ENCODE peak calls at places on chromosomes 12 and 14, in ten cellular contexts. W is HT1080; E is ovary; X is stimulated activated CD4-positive, alpha-beta T cell treated with anti-CD3 and anti-CD28 coated beads, Interleukin-15, amount 100 ng/mL, for 1 hour; T is dorsolateral prefrontal cortex; M is Ammon's horn; S is right cardiac atrium; D is T-helper 9 cell; R is stimulated activated naive CD4-positive, alpha-beta T cell; C is activated naive CD4-positive, alpha-beta T cell. Y is an unnamed sample.

GRCh38 chr12:124913474-124914391 is 717 bp downstream of the UBC start:
- DNase-seq in W (peak), E (peak), X (peak), T (peak), M (peak), S (peak), D (peak), R (no peak), C (no peak), Y (peak)

GRCh38 chr12:79422060-79422812 is 268.5 kb downstream of the PAWR start:
- DNase-seq in W (no peak), E (no peak), X (no peak), T (no peak), M (no peak), S (no peak), D (no peak), R (no peak), C (no peak), Y (no peak)

GRCh38 chr14:45290547-45290946 is 37.5 kb upstream of the MIS18BP1 start:
- DNase-seq in W (no peak), E (no peak), X (no peak), T (no peak), M (no peak), S (no peak), D (no peak), R (no peak), C (no peak), Y (no peak)

GRCh38 chr12:54611715-54612116 is 23.0 kb downstream of the LACRT start:
- DNase-seq in W (no peak), E (no peak), X (no peak), T (no peak), M (no peak), S (no peak), D (no peak), R (no peak), C (no peak), Y (no peak)

GRCh38 chr12:6957151-6957701 is 6.1 kb downstream of the PTPN6 start:
- DNase-seq in W (no peak), E (no peak), X (no peak), T (no peak), M (no peak), S (no peak), D (no peak), R (no peak), C (no peak), Y (no peak)

GRCh38 chr12:53653595-53653994 is 22.3 kb downstream of the ATP5MC2 start:
- DNase-seq in W (no peak), E (no peak), X (no peak), T (no peak), M (no peak), S (no peak), D (no peak), R (no peak), C (no peak), Y (no peak)

GRCh38 chr12:58883576-58884334 is 36.5 kb downstream of the LRIG3 start:
- DNase-seq in W (no peak), E (no peak), X (no peak), T (no peak), M (no peak), S (no peak), D (no peak), R (no peak), C (no peak), Y (no peak)

GRCh38 chr12:19842116-19842515 is 402.8 kb downstream of the AEBP2 start:
- DNase-seq in W (no peak), E (no peak), X (no peak), T (no peak), M (no peak), S (no peak), D (no peak), R (no peak), C (no peak), Y (no peak)

GRCh38 chr12:75665216-75665615 is 153.8 kb upstream of the KRR1 start:
- DNase-seq in W (no peak), E (no peak), X (no peak), T (no peak), M (no peak), S (no peak), D (no peak), R (no peak), C (no peak), Y (no peak)

GRCh38 chr14:82642425-82642824 is 1108.8 kb upstream of the SEL1L start:
- DNase-seq in W (peak), E (peak), X (no peak), T (peak), M (no peak), S (no peak), D (no peak), R (no peak), C (no peak), Y (no peak)

GRCh38 chr12:118274066-118274465 is 98.6 kb downstream of the TAOK3 start:
- DNase-seq in W (no peak), E (no peak), X (no peak), T (no peak), M (no peak), S (no peak), D (no peak), R (no peak), C (no peak), Y (no peak)

GRCh38 chr14:55760801-55761200 is 180.8 kb downstream of the KTN1 start:
- DNase-seq in W (no peak), E (no peak), X (no peak), T (no peak), M (no peak), S (no peak), D (no peak), R (no peak), C (no peak), Y (no peak)

GRCh38 chr14:57390806-57391562 is 598 bp downstream of the NAA30 start:
- DNase-seq in W (peak), E (peak), X (peak), T (peak), M (peak), S (peak), D (peak), R (no peak), C (no peak), Y (peak)

GRCh38 chr12:55718020-55718419 is 2.2 kb upstream of the RDH5 start:
- DNase-seq in W (peak), E (no peak), X (no peak), T (no peak), M (no peak), S (peak), D (no peak), R (no peak), C (no peak), Y (peak)

GRCh38 chr12:99138397-99138796 is 493.3 kb downstream of the APAF1 start:
- DNase-seq in W (no peak), E (no peak), X (no peak), T (no peak), M (no peak), S (no peak), D (no peak), R (no peak), C (no peak), Y (no peak)

GRCh38 chr12:5197127-5197526 is 153.4 kb downstream of the KCNA5 start:
- DNase-seq in W (peak), E (no peak), X (no peak), T (no peak), M (no peak), S (no peak), D (no peak), R (no peak), C (no peak), Y (no peak)

GRCh38 chr14:71686677-71687076 is 245.6 kb upstream of the RGS6 start:
- DNase-seq in W (no peak), E (peak), X (no peak), T (no peak), M (no peak), S (no peak), D (no peak), R (no peak), C (no peak), Y (no peak)

GRCh38 chr12:120223458-120224303 is 22.8 kb upstream of the RPLP0 start:
- DNase-seq in W (no peak), E (no peak), X (no peak), T (no peak), M (no peak), S (no peak), D (no peak), R (no peak), C (no peak), Y (no peak)